ENCODE peak calls at places on chromosomes 4 and X, in seven cellular contexts. R, N, Y, O, D, X and B are unnamed samples.

GRCh38 chrX:131816551-131817136 is 206.5 kb upstream of the STK26 start:
- DNase-seq in R (peak), N (peak), Y (peak), O (peak), D (peak), X (peak), B (no peak)

GRCh38 chr4:33685939-33686338 is 2558.4 kb downstream of the ARAP2 start:
- DNase-seq in R (no peak), N (no peak), Y (no peak), O (no peak), D (no peak), X (no peak), B (no peak)

GRCh38 chr4:84804126-84804525 is 162.4 kb downstream of the WDFY3 start:
- DNase-seq in R (no peak), N (no peak), Y (no peak), O (no peak), D (no peak), X (no peak), B (no peak)

GRCh38 chr4:147481577-147482109 is 746 bp downstream of the EDNRA start:
- DNase-seq in R (peak), N (peak), Y (no peak), O (no peak), D (no peak), X (no peak), B (no peak)

GRCh38 chr4:5788144-5788543 is 77.1 kb downstream of the EVC start:
- DNase-seq in R (no peak), N (no peak), Y (no peak), O (no peak), D (peak), X (no peak), B (no peak)

GRCh38 chr4:127145001-127145400 is 487.8 kb upstream of the INTU start:
- DNase-seq in R (no peak), N (no peak), Y (no peak), O (no peak), D (no peak), X (no peak), B (no peak)

GRCh38 chr4:53015681-53016080 is 153.6 kb downstream of the RASL11B start:
- DNase-seq in R (peak), N (peak), Y (no peak), O (no peak), D (peak), X (no peak), B (no peak)

GRCh38 chrX:111270339-111270738 is at the start of gene CAPN6:
- DNase-seq in R (peak), N (peak), Y (no peak), O (no peak), D (no peak), X (peak), B (peak)

GRCh38 chr4:181756451-181756850 is 486.8 kb upstream of the TENM3 start:
- DNase-seq in R (no peak), N (no peak), Y (no peak), O (no peak), D (no peak), X (no peak), B (no peak)

DNA sequence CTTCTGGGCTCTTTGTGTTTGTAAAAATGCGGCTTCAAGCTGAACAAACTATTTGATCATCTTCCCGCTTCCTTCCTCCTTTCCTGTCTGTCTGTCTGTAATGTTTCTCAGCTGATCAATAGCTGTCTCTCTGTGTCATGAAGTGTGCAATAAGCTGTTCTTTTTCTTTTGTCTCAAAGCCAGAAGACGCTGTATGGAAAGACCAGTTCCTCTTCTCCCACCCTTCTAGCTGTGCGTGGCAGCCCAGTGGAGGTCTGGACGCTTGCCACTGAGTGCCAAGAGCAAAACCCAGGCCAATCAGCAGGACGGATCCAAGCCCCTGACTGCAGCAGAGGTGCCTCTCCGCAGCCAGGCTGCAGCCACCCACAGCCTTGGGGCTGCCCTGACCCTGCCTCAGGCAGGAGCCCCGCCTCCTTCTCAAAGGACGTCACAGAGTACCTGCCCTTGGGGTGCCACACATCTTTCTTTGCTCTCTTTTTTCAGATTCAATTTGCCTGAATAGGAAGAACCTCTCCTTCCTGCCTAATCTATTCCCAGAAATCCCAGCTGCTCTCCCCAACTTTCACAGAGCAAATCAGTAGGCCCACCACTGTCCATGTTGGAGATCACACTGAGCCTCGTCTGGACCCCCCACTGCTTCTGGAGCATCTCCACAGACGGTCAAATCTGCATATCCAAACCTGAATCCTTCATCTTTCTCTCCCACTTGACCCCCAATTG is 59.1 kb downstream of the MAML3 start:
- DNase-seq in R (no peak), N (no peak), Y (peak), O (peak), D (peak), X (peak), B (no peak)
- TF ChIP-seq POLR2A in R (no peak), N (no peak), Y (peak), O (peak), D (no peak), X (no peak), B (no peak)

DNA sequence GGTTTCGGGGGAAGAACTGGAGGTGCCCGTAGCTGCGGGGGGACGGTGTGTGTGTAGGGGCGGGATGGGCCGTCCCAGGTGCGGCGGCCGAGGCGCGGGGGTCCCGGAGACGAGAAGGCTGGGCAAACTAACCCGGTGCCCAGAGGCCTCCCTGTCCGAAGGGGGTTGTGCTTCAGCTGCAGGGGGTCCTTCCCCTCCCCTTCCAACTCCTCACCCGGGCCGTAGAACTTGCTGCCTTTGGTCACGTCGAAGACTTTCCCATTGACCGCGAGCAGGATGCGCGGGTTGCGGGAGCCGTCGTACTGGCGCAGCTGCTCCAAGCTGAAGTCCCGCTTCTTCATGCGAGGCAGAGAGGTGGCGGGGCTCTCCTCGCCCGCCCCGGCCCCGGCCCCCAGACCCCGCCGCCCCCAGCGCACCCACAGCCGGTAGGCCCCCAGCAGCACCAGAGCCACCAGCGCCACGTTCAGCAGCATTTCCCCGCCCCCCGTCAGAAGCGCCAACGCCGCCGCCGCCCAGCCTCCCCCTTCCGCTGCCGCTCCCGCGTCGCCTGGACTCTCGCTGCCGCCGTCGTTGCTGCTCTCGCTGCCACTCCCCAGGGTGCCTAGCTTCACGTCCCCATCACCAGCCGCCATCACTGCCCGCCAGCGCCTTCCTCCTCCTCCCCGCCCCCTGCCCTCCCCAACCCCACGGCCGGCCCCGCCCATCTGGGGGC is at the start of gene PGRMC2:
- DNase-seq in R (peak), N (peak), Y (peak), O (no peak), D (peak), X (no peak), B (no peak)
- TF ChIP-seq POLR2A in R (peak), N (peak), Y (peak), O (peak), D (peak), X (no peak), B (peak)

DNA sequence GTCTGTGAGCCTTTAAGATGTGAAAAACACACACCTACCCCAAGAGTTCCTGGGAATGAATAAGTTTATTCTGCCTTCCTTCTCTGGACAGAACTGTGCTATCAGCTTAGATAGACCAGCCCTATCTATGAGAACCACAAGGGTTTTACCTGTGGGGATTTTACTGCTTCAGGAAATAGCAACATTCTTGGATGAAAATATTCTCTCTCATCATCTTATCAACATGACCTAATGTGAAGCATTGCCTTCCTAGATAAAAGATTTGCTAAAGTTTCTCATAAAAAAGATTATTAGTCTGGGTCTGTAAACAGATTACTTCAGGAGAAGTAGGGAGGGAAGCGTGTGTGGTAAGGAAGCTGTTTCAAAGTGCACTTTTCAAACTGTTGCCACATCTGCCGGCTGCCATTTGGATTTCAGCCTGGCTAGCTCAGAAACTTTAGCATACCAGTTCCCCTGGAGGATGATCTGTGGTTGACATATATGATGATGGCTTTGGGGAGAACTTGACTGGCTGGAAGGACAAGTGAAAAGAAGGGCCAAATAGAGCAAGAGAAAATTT is at the start of gene NOX1:
- DNase-seq in R (no peak), N (no peak), Y (no peak), O (no peak), D (no peak), X (no peak), B (no peak)
- TF ChIP-seq POLR2A in R (no peak), N (no peak), Y (no peak), O (no peak), D (no peak), X (no peak), B (no peak)

GRCh38 chrX:107713205-107714195 is 62.1 kb downstream of the TSC22D3 start:
- DNase-seq in R (no peak), N (no peak), Y (no peak), O (no peak), D (peak), X (no peak), B (no peak)

GRCh38 chrX:107711521-107712041 is 64.0 kb downstream of the TSC22D3 start:
- DNase-seq in R (peak), N (no peak), Y (no peak), O (no peak), D (peak), X (no peak), B (no peak)

GRCh38 chrX:107710617-107711391 is 64.8 kb downstream of the TSC22D3 start:
- DNase-seq in R (peak), N (no peak), Y (peak), O (no peak), D (peak), X (no peak), B (peak)

GRCh38 chrX:107714196-107714811 is 61.3 kb downstream of the TSC22D3 start:
- DNase-seq in R (no peak), N (no peak), Y (no peak), O (peak), D (no peak), X (no peak), B (no peak)

DNA sequence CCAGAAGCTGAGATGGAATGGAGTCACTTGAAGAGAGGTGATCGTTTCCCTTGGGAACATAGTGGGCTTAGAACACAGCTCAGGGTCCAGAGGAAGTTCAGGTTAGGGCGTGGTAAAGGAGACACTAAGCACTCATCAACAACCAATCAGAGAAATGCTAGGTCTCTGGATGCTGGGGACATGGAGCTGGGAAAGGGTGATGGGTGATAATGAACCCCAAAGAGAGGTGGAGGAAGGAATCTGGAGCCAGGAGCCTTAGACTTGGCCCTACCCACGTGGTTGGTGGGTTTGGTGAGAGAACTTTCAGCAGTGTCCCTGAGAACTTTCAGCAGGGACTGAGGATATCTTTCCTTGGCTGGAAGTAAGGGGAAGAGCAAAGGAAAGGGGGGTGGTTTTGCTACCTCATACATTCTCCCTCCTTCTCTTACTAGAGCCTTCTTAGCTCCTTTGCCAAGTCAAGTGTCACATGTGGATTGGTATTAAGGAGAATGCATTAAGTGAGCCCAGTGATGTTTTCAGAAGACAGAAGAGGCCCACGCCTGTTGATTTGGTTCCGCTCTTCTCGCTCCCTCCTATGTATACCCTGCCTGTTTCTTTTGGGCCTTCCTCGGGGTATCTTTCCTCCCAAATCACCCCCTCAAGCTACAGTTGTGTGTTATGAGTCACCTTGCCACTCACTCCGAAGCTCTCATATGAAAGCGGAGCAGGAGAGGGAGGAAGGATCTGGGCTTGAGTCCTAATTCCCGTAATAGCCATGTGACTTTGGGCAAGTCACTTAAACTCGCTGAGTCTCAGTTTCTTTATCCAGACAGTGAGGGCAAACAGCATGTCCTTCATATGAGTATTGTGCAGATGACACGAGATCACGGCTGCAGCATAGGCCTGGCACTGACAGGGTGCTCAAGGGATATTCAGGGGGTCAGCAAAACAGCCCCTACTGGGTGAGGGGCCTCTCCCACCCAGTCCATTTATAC is 63.1 kb downstream of the TSC22D3 start:
- DNase-seq in R (peak), N (no peak), Y (peak), O (no peak), D (peak), X (no peak), B (no peak)
- TF ChIP-seq POLR2A in R (peak), N (peak), Y (peak), O (no peak), D (no peak), X (no peak), B (no peak)

DNA sequence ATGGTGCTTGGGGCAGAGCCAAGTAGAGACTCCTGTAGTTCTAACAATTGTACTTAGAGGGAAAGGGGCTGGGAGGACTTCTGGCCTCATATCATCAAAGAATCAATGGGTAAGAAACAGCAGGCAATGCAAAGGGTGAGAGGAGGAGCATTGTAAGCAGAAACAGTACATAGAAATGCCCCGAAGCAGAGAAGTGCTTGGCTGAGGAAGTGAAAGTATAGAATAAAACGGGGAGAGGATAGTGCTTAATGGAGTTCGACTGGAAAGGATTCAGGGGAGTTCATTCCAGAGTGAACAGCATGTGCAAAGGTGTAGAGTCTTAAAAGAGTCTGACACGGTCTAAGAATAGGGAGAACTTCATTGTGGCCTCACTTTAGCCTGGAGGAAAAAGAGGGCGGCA is 103.0 kb downstream of the SYNPO2 start:
- DNase-seq in R (no peak), N (no peak), Y (no peak), O (no peak), D (no peak), X (no peak), B (no peak)
- TF ChIP-seq POLR2A in R (no peak), N (no peak), Y (no peak), O (no peak), D (no peak), X (no peak), B (no peak)

GRCh38 chrX:129654652-129655546 is at the start of gene APLN:
- DNase-seq in R (peak), N (peak), Y (no peak), O (peak), D (no peak), X (peak), B (no peak)
- TF ChIP-seq POLR2A in R (no peak), N (no peak), Y (no peak), O (peak), D (no peak), X (no peak), B (no peak)

GRCh38 chr4:157713342-157713741 is 459.5 kb downstream of the GASK1B start:
- DNase-seq in R (peak), N (no peak), Y (no peak), O (no peak), D (no peak), X (no peak), B (no peak)
- TF ChIP-seq POLR2A in R (no peak), N (no peak), Y (no peak), O (no peak), D (no peak), X (no peak), B (no peak)

GRCh38 chr4:2786152-2786671 is 6.7 kb upstream of the SH3BP2 start:
- DNase-seq in R (no peak), N (no peak), Y (no peak), O (no peak), D (peak), X (peak), B (no peak)
- TF ChIP-seq POLR2A in R (no peak), N (no peak), Y (no peak), O (no peak), D (no peak), X (no peak), B (no peak)